ENCODE peak calls at places on chromosomes 13 and 19, in nine cellular contexts. V is H54; C is stimulated activated CD4-positive, alpha-beta T cell treated with anti-CD3 and anti-CD28 coated beads, Interleukin-2, amount 100 ng/mL, for 24 hours; Z is astrocyte of the spinal cord; O is T-helper 9 cell; Y is GM18507; Q is NCI-H774; M is AG08396; F is stimulated activated naive CD8-positive, alpha-beta T cell treated with anti-CD3 and anti-CD28 coated beads, Interleukin-15, Interleukin-2, amounts not matched to agents 100 U/mL and 50 U/mL, for 24 hours. K is an unnamed sample.

GRCh38 chr13:44755872-44756271 is 179.7 kb upstream of the TSC22D1 start:
- DNase-seq in V (no peak), C (no peak), Z (peak), O (no peak), Y (no peak), Q (no peak), M (peak), F (no peak), K (no peak)

GRCh38 chr13:102902789-102903347 is 57.0 kb downstream of the ERCC5 start:
- DNase-seq in V (no peak), C (no peak), Z (no peak), O (no peak), Y (no peak), Q (no peak), M (no peak), F (no peak), K (no peak)

GRCh38 chr13:112605531-112605990 is 17.6 kb upstream of the TUBGCP3 start:
- DNase-seq in V (no peak), C (no peak), Z (no peak), O (no peak), Y (no peak), Q (no peak), M (no peak), F (no peak), K (no peak)

GRCh38 chr19:39297931-39298634 is 1.9 kb downstream of the IFNL1 start:
- DNase-seq in V (no peak), C (peak), Z (no peak), O (peak), Y (no peak), Q (no peak), M (no peak), F (peak), K (no peak)

GRCh38 chr19:45125975-45126493 is 33.1 kb downstream of the PPP1R37 start:
- DNase-seq in V (peak), C (peak), Z (peak), O (peak), Y (no peak), Q (peak), M (peak), F (peak), K (peak)

GRCh38 chr13:41332829-41333228 is 21.8 kb downstream of the NAA16 start:
- DNase-seq in V (no peak), C (no peak), Z (no peak), O (no peak), Y (no peak), Q (no peak), M (no peak), F (no peak), K (no peak)

GRCh38 chr19:269241-269640 is 22.0 kb downstream of the PLPP2 start:
- DNase-seq in V (no peak), C (no peak), Z (no peak), O (no peak), Y (no peak), Q (no peak), M (no peak), F (no peak), K (no peak)

GRCh38 chr19:50333737-50334617 is 4.8 kb upstream of the KCNC3 start:
- DNase-seq in V (peak), C (peak), Z (no peak), O (peak), Y (no peak), Q (peak), M (peak), F (peak), K (peak)

GRCh38 chr19:48812094-48812929 is 1.5 kb upstream of the BCAT2 start:
- DNase-seq in V (peak), C (peak), Z (peak), O (peak), Y (peak), Q (peak), M (peak), F (peak), K (peak)

GRCh38 chr19:29484876-29485275 is 40.9 kb upstream of the VSTM2B start:
- DNase-seq in V (no peak), C (no peak), Z (no peak), O (no peak), Y (no peak), Q (no peak), M (no peak), F (no peak), K (no peak)

GRCh38 chr13:112248406-112248760 is 127.8 kb upstream of the SPACA7 start:
- DNase-seq in V (no peak), C (no peak), Z (no peak), O (no peak), Y (no peak), Q (peak), M (no peak), F (no peak), K (no peak)

GRCh38 chr13:59700281-59700680 is 463.4 kb downstream of the DIAPH3 start:
- DNase-seq in V (no peak), C (no peak), Z (peak), O (no peak), Y (no peak), Q (no peak), M (no peak), F (no peak), K (no peak)

GRCh38 chr13:79631260-79631659 is 150.3 kb downstream of the NDFIP2 start:
- DNase-seq in V (peak), C (no peak), Z (peak), O (no peak), Y (no peak), Q (no peak), M (peak), F (no peak), K (peak)

GRCh38 chr13:95156208-95156607 is 145.0 kb downstream of the ABCC4 start:
- DNase-seq in V (no peak), C (no peak), Z (peak), O (no peak), Y (no peak), Q (no peak), M (no peak), F (no peak), K (no peak)

GRCh38 chr13:89315287-89315686 is 1644.1 kb downstream of the SLITRK5 start:
- DNase-seq in V (no peak), C (no peak), Z (peak), O (no peak), Y (no peak), Q (no peak), M (no peak), F (no peak), K (no peak)

GRCh38 chr19:15324791-15325519 is 7.4 kb downstream of the BRD4 start:
- DNase-seq in V (no peak), C (no peak), Z (no peak), O (no peak), Y (no peak), Q (no peak), M (no peak), F (no peak), K (no peak)

K was measured in HTR-8/SVneo.